ENCODE peak calls at places on chromosomes 4 and X, in nine cellular contexts. U is IMR-90, P is lower leg skin, L is brain microvascular endothelial cell, D is neural crest cell, T is thyroid gland, O is OCI-LY7, B is HFF-Myc, F is heart right ventricle. Z is an unnamed sample.

GRCh38 chr4:3306465-3306864 is 13.6 kb downstream of the RGS12 start:
- DNase-seq in U (no peak), P (no peak), L (no peak), D (no peak), T (peak), O (no peak), B (no peak), F (no peak), Z (no peak)

GRCh38 chr4:6472008-6472386 is 417 bp downstream of the PPP2R2C start:
- DNase-seq in U (no peak), P (peak), L (no peak), D (no peak), T (no peak), O (no peak), B (no peak), F (no peak), Z (peak)

GRCh38 chr4:9924750-9925149 is 96.5 kb downstream of the SLC2A9 start:
- DNase-seq in U (peak), P (no peak), L (peak), D (no peak), T (no peak), O (no peak), B (no peak), F (no peak), Z (peak)

GRCh38 chrX:147072747-147073146 is 258.2 kb upstream of the CXorf51A start:
- DNase-seq in U (no peak), P (no peak), L (no peak), D (no peak), T (no peak), O (no peak), B (no peak), F (no peak), Z (no peak)

GRCh38 chr4:26062221-26062620 is 148.2 kb downstream of the SMIM20 start:
- DNase-seq in U (peak), P (no peak), L (no peak), D (no peak), T (no peak), O (no peak), B (no peak), F (no peak), Z (no peak)

GRCh38 chr4:140829825-140830224 is 73.6 kb upstream of the TBC1D9 start:
- DNase-seq in U (no peak), P (no peak), L (no peak), D (no peak), T (no peak), O (peak), B (no peak), F (no peak), Z (no peak)

GRCh38 chr4:107689912-107690587 is 30.0 kb downstream of the PAPSS1 start:
- DNase-seq in U (peak), P (no peak), L (peak), D (no peak), T (no peak), O (no peak), B (peak), F (no peak), Z (no peak)

GRCh38 chr4:185919107-185919506 is 107.1 kb upstream of the SORBS2 start:
- DNase-seq in U (no peak), P (no peak), L (no peak), D (no peak), T (no peak), O (no peak), B (no peak), F (no peak), Z (no peak)

GRCh38 chrX:118579417-118579816 is 83.8 kb downstream of the DOCK11 start:
- DNase-seq in U (no peak), P (no peak), L (no peak), D (no peak), T (no peak), O (no peak), B (no peak), F (no peak), Z (no peak)

GRCh38 chr4:13160906-13161305 is 323.2 kb downstream of the RAB28 start:
- DNase-seq in U (peak), P (no peak), L (peak), D (no peak), T (no peak), O (no peak), B (no peak), F (no peak), Z (no peak)

GRCh38 chr4:89204624-89205023 is 93.3 kb downstream of the TIGD2 start:
- DNase-seq in U (no peak), P (no peak), L (peak), D (no peak), T (no peak), O (no peak), B (no peak), F (no peak), Z (no peak)

GRCh38 chrX:154419688-154420401 is 8.5 kb downstream of the TAFAZZIN start:
- DNase-seq in U (no peak), P (no peak), L (no peak), D (no peak), T (peak), O (no peak), B (no peak), F (peak), Z (no peak)

GRCh38 chr4:100009490-100009889 is 59.4 kb upstream of the H2AZ1 start:
- DNase-seq in U (no peak), P (no peak), L (no peak), D (no peak), T (no peak), O (no peak), B (no peak), F (no peak), Z (no peak)

GRCh38 chr4:56215138-56215793 is 172.0 kb downstream of the AASDH start:
- DNase-seq in U (no peak), P (no peak), L (no peak), D (no peak), T (no peak), O (no peak), B (no peak), F (no peak), Z (no peak)

GRCh38 chr4:57020467-57021101 is 41.9 kb downstream of the POLR2B start:
- DNase-seq in U (peak), P (no peak), L (peak), D (no peak), T (no peak), O (no peak), B (no peak), F (no peak), Z (no peak)

GRCh38 chrX:71103110-71103983 is 3.2 kb downstream of the CXorf65 start:
- DNase-seq in U (no peak), P (no peak), L (no peak), D (peak), T (no peak), O (peak), B (no peak), F (peak), Z (no peak)

GRCh38 chrX:9724711-9725110 is 40.9 kb downstream of the GPR143 start:
- DNase-seq in U (peak), P (no peak), L (peak), D (no peak), T (no peak), O (no peak), B (no peak), F (no peak), Z (no peak)

GRCh38 chr4:98613453-98614075 is 44.8 kb downstream of the TSPAN5 start:
- DNase-seq in U (no peak), P (no peak), L (no peak), D (no peak), T (no peak), O (no peak), B (no peak), F (no peak), Z (no peak)

GRCh38 chrX:101260435-101260834 is 30.7 kb downstream of the TAF7L start:
- DNase-seq in U (no peak), P (no peak), L (no peak), D (no peak), T (no peak), O (peak), B (no peak), F (no peak), Z (no peak)
- TF ChIP-seq CTCF in U (no peak), P (no peak), L (peak), D (no peak), T (no peak), O (peak), B (peak), F (no peak), Z (no peak)

GRCh38 chrX:106901341-106901740 is 1.8 kb downstream of the RIPPLY1 start:
- DNase-seq in U (no peak), P (no peak), L (no peak), D (no peak), T (no peak), O (no peak), B (no peak), F (no peak), Z (no peak)

GRCh38 chrX:106897259-106897658 is 5.9 kb downstream of the RIPPLY1 start:
- DNase-seq in U (peak), P (no peak), L (peak), D (no peak), T (no peak), O (no peak), B (peak), F (no peak), Z (no peak)

GRCh38 chrX:106899841-106900240 is 3.3 kb downstream of the RIPPLY1 start:
- DNase-seq in U (no peak), P (no peak), L (no peak), D (no peak), T (no peak), O (no peak), B (no peak), F (no peak), Z (no peak)

GRCh38 chrX:106899276-106899675 is 3.9 kb downstream of the RIPPLY1 start:
- DNase-seq in U (no peak), P (no peak), L (no peak), D (no peak), T (no peak), O (no peak), B (no peak), F (no peak), Z (no peak)

GRCh38 chrX:106898462-106898861 is 4.7 kb downstream of the RIPPLY1 start:
- DNase-seq in U (peak), P (no peak), L (peak), D (no peak), T (peak), O (peak), B (peak), F (no peak), Z (no peak)
- TF ChIP-seq CTCF in U (peak), P (no peak), L (peak), D (peak), T (peak), O (peak), B (peak), F (peak), Z (no peak)

GRCh38 chr4:136687118-136687517 is 845.2 kb downstream of the PCDH18 start:
- DNase-seq in U (no peak), P (no peak), L (no peak), D (no peak), T (no peak), O (no peak), B (no peak), F (no peak), Z (no peak)
- TF ChIP-seq CTCF in U (peak), P (no peak), L (peak), D (no peak), T (no peak), O (no peak), B (no peak), F (no peak), Z (no peak)

GRCh38 chr4:109662786-109663185 is 40.5 kb downstream of the CASP6 start:
- DNase-seq in U (no peak), P (no peak), L (no peak), D (no peak), T (no peak), O (no peak), B (no peak), F (no peak), Z (no peak)

GRCh38 chr4:109655396-109655795 is 47.8 kb downstream of the CASP6 start:
- DNase-seq in U (no peak), P (no peak), L (no peak), D (no peak), T (no peak), O (no peak), B (no peak), F (no peak), Z (no peak)

GRCh38 chr4:109657854-109658253 is 45.4 kb downstream of the CASP6 start:
- DNase-seq in U (no peak), P (no peak), L (no peak), D (no peak), T (no peak), O (no peak), B (no peak), F (no peak), Z (no peak)

GRCh38 chr4:109658871-109659410 is 44.3 kb downstream of the CASP6 start:
- DNase-seq in U (peak), P (no peak), L (no peak), D (no peak), T (no peak), O (no peak), B (no peak), F (no peak), Z (no peak)
- TF ChIP-seq CTCF in U (peak), P (no peak), L (no peak), D (no peak), T (no peak), O (peak), B (no peak), F (peak), Z (peak)

DNA sequence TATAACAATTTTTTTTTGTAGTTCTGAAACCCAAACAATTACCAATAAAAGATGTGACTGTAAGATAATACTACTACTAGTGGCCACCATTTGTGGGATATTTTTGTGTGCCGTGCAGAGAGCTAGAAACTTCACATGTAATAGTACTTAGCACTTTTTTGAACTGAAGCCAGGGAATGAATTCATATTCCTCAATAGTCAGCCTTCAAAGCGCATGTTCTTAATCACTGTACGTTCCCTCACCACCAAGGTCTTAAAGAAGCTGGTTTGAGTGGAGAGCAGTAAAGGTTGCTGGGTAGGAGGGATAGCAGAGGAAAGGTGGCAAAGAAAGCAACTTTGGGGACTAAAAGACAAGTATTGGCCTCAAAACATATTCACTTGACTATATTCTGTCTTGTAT is 9.6 kb upstream of the RUFY3 start:
- DNase-seq in U (no peak), P (no peak), L (no peak), D (no peak), T (no peak), O (no peak), B (no peak), F (no peak), Z (no peak)
- TF ChIP-seq CTCF in U (no peak), P (no peak), L (no peak), D (no peak), T (no peak), O (no peak), B (no peak), F (no peak), Z (no peak)

GRCh38 chr4:1763550-1764080 is 29.5 kb upstream of the FGFR3 start:
- DNase-seq in U (peak), P (no peak), L (peak), D (no peak), T (peak), O (peak), B (no peak), F (no peak), Z (peak)
- TF ChIP-seq CTCF in U (peak), P (no peak), L (no peak), D (no peak), T (no peak), O (no peak), B (no peak), F (peak), Z (peak)

GRCh38 chr4:183078634-183079033 is 20.4 kb upstream of the WWC2 start:
- DNase-seq in U (no peak), P (no peak), L (no peak), D (no peak), T (no peak), O (no peak), B (no peak), F (no peak), Z (no peak)
- TF ChIP-seq CTCF in U (no peak), P (no peak), L (peak), D (no peak), T (no peak), O (no peak), B (no peak), F (no peak), Z (no peak)

DNA sequence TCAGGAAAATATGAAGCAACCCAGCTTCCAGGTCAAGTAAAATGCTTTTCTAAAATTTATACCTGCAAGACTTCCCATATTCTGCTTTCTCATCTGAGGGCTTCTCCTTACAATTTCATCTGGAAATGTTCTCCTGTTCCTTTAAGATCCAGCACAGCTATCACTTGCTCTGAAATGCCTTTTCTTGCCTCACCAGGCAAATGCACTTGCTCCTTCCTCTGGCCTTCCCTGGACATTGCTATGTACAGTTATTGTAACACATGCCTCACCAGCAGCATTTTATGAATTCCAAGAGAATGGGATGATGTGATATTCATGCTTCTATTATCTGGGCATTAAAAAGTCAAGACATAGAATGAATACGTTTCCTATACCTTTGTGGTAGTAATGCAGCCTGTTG is 842.1 kb upstream of the INTU start:
- DNase-seq in U (peak), P (no peak), L (peak), D (no peak), T (no peak), O (no peak), B (no peak), F (no peak), Z (no peak)
- TF ChIP-seq CTCF in U (peak), P (no peak), L (no peak), D (no peak), T (no peak), O (no peak), B (no peak), F (no peak), Z (no peak)